ENCODE peak calls at places on chromosome X, in four cellular contexts. One of them, this sample, is unnamed.

GRCh38 chrX:41922125-41922521 is 1.2 kb downstream of the CASK start:
- DNase-seq in pancreas: no peak
- DNase-seq in A549: no peak
- DNase-seq in fibroblast of mammary gland: peak
- DNase-seq in this sample: no peak

GRCh38 chrX:137483554-137483953 is 82.4 kb upstream of the ZIC3 start:
- DNase-seq in pancreas: no peak
- DNase-seq in A549: no peak
- DNase-seq in fibroblast of mammary gland: no peak
- DNase-seq in this sample: no peak

GRCh38 chrX:108148524-108148923 is 56.9 kb downstream of the ATG4A start:
- DNase-seq in pancreas: no peak
- DNase-seq in A549: no peak
- DNase-seq in fibroblast of mammary gland: no peak
- DNase-seq in this sample: no peak

GRCh38 chrX:76850851-76851250 is 423.3 kb downstream of the MAGEE1 start:
- DNase-seq in pancreas: no peak
- DNase-seq in A549: peak
- DNase-seq in fibroblast of mammary gland: no peak
- DNase-seq in this sample: no peak

GRCh38 chrX:86349115-86349514 is 200.9 kb downstream of the DACH2 start:
- DNase-seq in pancreas: no peak
- DNase-seq in A549: no peak
- DNase-seq in fibroblast of mammary gland: no peak
- DNase-seq in this sample: no peak

GRCh38 chrX:38336538-38337240 is 9.4 kb upstream of the RPGR start:
- DNase-seq in pancreas: no peak
- DNase-seq in A549: no peak
- DNase-seq in fibroblast of mammary gland: no peak
- DNase-seq in this sample: no peak

GRCh38 chrX:129549124-129549523 is 9.1 kb downstream of the OCRL start:
- DNase-seq in pancreas: no peak
- DNase-seq in A549: no peak
- DNase-seq in fibroblast of mammary gland: no peak
- DNase-seq in this sample: no peak

GRCh38 chrX:4570141-4570540 is 856.7 kb upstream of the PRKX start:
- DNase-seq in pancreas: no peak
- DNase-seq in A549: no peak
- DNase-seq in fibroblast of mammary gland: no peak
- DNase-seq in this sample: no peak

GRCh38 chrX:34813618-34814017 is 129.0 kb upstream of the FAM47B start:
- DNase-seq in pancreas: no peak
- DNase-seq in A549: no peak
- DNase-seq in fibroblast of mammary gland: peak
- DNase-seq in this sample: no peak

GRCh38 chrX:113959912-113960626 is 623.8 kb upstream of the HTR2C start:
- DNase-seq in pancreas: no peak
- DNase-seq in A549: no peak
- DNase-seq in fibroblast of mammary gland: no peak
- DNase-seq in this sample: no peak

GRCh38 chrX:3728454-3728853 is 15.0 kb upstream of the PRKX start:
- DNase-seq in pancreas: no peak
- DNase-seq in A549: no peak
- DNase-seq in fibroblast of mammary gland: peak
- DNase-seq in this sample: no peak

GRCh38 chrX:15579778-15580747 is 20.7 kb downstream of the ACE2 start:
- DNase-seq in pancreas: no peak
- DNase-seq in A549: no peak
- DNase-seq in fibroblast of mammary gland: no peak
- DNase-seq in this sample: no peak

GRCh38 chrX:68114573-68115199 is 318.6 kb downstream of the OPHN1 start:
- DNase-seq in pancreas: no peak
- DNase-seq in A549: peak
- DNase-seq in fibroblast of mammary gland: peak
- DNase-seq in this sample: no peak

GRCh38 chrX:132270699-132271098 is 51.5 kb upstream of the RAP2C start:
- DNase-seq in pancreas: no peak
- DNase-seq in A549: no peak
- DNase-seq in fibroblast of mammary gland: peak
- DNase-seq in this sample: peak

GRCh38 chrX:19599253-19599652 is 83.9 kb upstream of the MAP3K15 start:
- DNase-seq in pancreas: no peak
- DNase-seq in A549: no peak
- DNase-seq in fibroblast of mammary gland: no peak
- DNase-seq in this sample: no peak

GRCh38 chrX:128698528-128698927 is 646.3 kb upstream of the ACTRT1 start:
- DNase-seq in pancreas: no peak
- DNase-seq in A549: no peak
- DNase-seq in fibroblast of mammary gland: peak
- DNase-seq in this sample: no peak

GRCh38 chrX:79138658-79139241 is 5.7 kb upstream of the GPR174 start:
- DNase-seq in pancreas: no peak
- DNase-seq in A549: no peak
- DNase-seq in fibroblast of mammary gland: no peak
- DNase-seq in this sample: no peak

GRCh38 chrX:22314692-22315091 is 42.0 kb downstream of the CBLL2 start:
- DNase-seq in pancreas: no peak
- DNase-seq in A549: peak
- DNase-seq in fibroblast of mammary gland: peak
- DNase-seq in this sample: no peak

GRCh38 chrX:69018416-69019072 is 146.7 kb downstream of the PJA1 start:
- DNase-seq in pancreas: no peak
- DNase-seq in A549: no peak
- DNase-seq in fibroblast of mammary gland: no peak
- DNase-seq in this sample: no peak

GRCh38 chrX:76172325-76172887 is 456 bp upstream of the PBDC1 start:
- DNase-seq in pancreas: no peak
- DNase-seq in A549: no peak
- DNase-seq in fibroblast of mammary gland: no peak
- DNase-seq in this sample: no peak

GRCh38 chrX:124529786-124530185 is 183.4 kb downstream of the SH2D1A start:
- DNase-seq in pancreas: no peak
- DNase-seq in A549: no peak
- DNase-seq in fibroblast of mammary gland: no peak
- DNase-seq in this sample: no peak

GRCh38 chrX:107629533-107629909 is 1.2 kb downstream of the PRPS1 start:
- DNase-seq in pancreas: no peak
- DNase-seq in A549: peak
- DNase-seq in fibroblast of mammary gland: peak
- DNase-seq in this sample: no peak

GRCh38 chrX:43504394-43504793 is 151.7 kb upstream of the MAOA start:
- DNase-seq in pancreas: no peak
- DNase-seq in A549: no peak
- DNase-seq in fibroblast of mammary gland: no peak
- DNase-seq in this sample: no peak

GRCh38 chrX:21905209-21905735 is 35.2 kb upstream of the SMS start:
- DNase-seq in pancreas: no peak
- DNase-seq in A549: no peak
- DNase-seq in fibroblast of mammary gland: no peak
- DNase-seq in this sample: no peak

GRCh38 chrX:16392597-16392996 is 225.3 kb downstream of the MAGEB17 start:
- DNase-seq in pancreas: no peak
- DNase-seq in A549: no peak
- DNase-seq in fibroblast of mammary gland: no peak
- DNase-seq in this sample: no peak

GRCh38 chrX:20718592-20718991 is 451.9 kb upstream of the RPS6KA3 start:
- DNase-seq in pancreas: no peak
- DNase-seq in A549: no peak
- DNase-seq in fibroblast of mammary gland: no peak
- DNase-seq in this sample: no peak

GRCh38 chrX:76802698-76803097 is 375.2 kb downstream of the MAGEE1 start:
- DNase-seq in pancreas: no peak
- DNase-seq in A549: peak
- DNase-seq in fibroblast of mammary gland: peak
- DNase-seq in this sample: no peak

GRCh38 chrX:101291204-101291603 is at the start of gene TAF7L:
- DNase-seq in pancreas: no peak
- DNase-seq in A549: no peak
- DNase-seq in fibroblast of mammary gland: peak
- DNase-seq in this sample: no peak

DNA sequence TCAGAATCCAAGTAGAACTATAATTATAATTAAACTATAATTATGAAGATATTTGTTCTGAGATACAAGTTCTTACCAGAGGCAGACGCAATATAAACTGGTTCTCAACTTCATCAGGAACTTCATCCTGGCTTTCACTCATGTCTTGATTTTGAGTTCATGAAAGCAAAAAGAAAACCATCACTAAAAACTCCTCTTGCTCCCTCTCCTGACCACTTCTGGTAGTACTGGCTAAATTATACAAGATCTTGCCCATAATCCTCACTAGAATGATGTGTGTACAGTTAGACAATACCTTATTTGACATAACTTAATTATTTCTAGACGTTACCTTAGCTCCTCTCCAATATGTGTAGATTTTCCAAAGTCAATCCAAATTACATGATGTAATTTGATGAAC is 3.7 kb downstream of the TAF7L start:
- DNase-seq in pancreas: no peak
- DNase-seq in A549: peak
- DNase-seq in fibroblast of mammary gland: peak
- DNase-seq in this sample: peak
- TF ChIP-seq CTCF in pancreas: peak
- TF ChIP-seq CTCF in A549: peak
- TF ChIP-seq CTCF in fibroblast of mammary gland: peak
- TF ChIP-seq CTCF in this sample: peak

GRCh38 chrX:97639526-97639925 is 755.8 kb downstream of the RPA4 start:
- DNase-seq in pancreas: no peak
- DNase-seq in A549: no peak
- DNase-seq in fibroblast of mammary gland: no peak
- DNase-seq in this sample: no peak
- H3K4me3 ChIP-seq in pancreas: no peak
- H3K4me3 ChIP-seq in A549: no peak
- H3K4me3 ChIP-seq in fibroblast of mammary gland: no peak
- H3K4me3 ChIP-seq in this sample: no peak

GRCh38 chrX:100363926-100364325 is 46.1 kb downstream of the PCDH19 start:
- DNase-seq in pancreas: no peak
- DNase-seq in A549: no peak
- DNase-seq in fibroblast of mammary gland: no peak
- DNase-seq in this sample: no peak

GRCh38 chrX:100373673-100374072 is 36.4 kb downstream of the PCDH19 start:
- DNase-seq in pancreas: no peak
- DNase-seq in A549: no peak
- DNase-seq in fibroblast of mammary gland: no peak
- DNase-seq in this sample: no peak

DNA sequence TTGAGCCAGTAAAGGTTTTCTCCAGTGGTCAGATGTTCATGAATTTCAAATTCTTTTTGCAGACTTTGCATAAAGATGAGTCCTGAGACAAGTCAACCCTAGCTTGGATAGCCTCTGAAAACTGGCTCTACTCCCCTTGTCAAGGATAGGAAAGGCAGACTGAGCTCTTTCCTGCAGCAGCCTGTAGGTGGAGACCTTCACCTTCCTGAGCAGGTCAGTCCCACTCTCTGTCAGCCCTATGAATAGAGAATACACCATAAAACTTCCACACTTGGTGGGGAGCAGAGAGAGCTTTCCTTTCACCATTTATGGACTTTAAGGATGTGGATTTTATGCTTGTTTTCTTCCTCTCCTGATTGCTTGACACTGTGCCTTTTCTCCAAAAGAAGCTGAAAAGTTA is 41.9 kb downstream of the PCDH19 start:
- DNase-seq in pancreas: no peak
- DNase-seq in A549: peak
- DNase-seq in fibroblast of mammary gland: peak
- DNase-seq in this sample: no peak
- TF ChIP-seq CTCF in pancreas: peak
- TF ChIP-seq CTCF in A549: peak
- TF ChIP-seq CTCF in fibroblast of mammary gland: peak
- TF ChIP-seq CTCF in this sample: peak

GRCh38 chrX:119482041-119482440 is 13.8 kb downstream of the SLC25A5 start:
- DNase-seq in pancreas: no peak
- DNase-seq in A549: no peak
- DNase-seq in fibroblast of mammary gland: no peak
- DNase-seq in this sample: no peak
- H3K4me3 ChIP-seq in pancreas: peak
- H3K4me3 ChIP-seq in A549: peak
- H3K4me3 ChIP-seq in fibroblast of mammary gland: peak
- H3K4me3 ChIP-seq in this sample: peak

GRCh38 chrX:32118832-32119231 is 1047.0 kb upstream of the FTHL17 start:
- DNase-seq in pancreas: no peak
- DNase-seq in A549: no peak
- DNase-seq in fibroblast of mammary gland: no peak
- DNase-seq in this sample: no peak
- TF ChIP-seq CTCF in pancreas: no peak
- TF ChIP-seq CTCF in A549: no peak
- TF ChIP-seq CTCF in fibroblast of mammary gland: no peak
- TF ChIP-seq CTCF in this sample: no peak

GRCh38 chrX:56231706-56232105 is 450 bp upstream of the KLF8 start:
- DNase-seq in pancreas: no peak
- DNase-seq in A549: no peak
- DNase-seq in fibroblast of mammary gland: no peak
- DNase-seq in this sample: no peak
- H3K4me3 ChIP-seq in pancreas: peak
- H3K4me3 ChIP-seq in A549: no peak
- H3K4me3 ChIP-seq in fibroblast of mammary gland: no peak
- H3K4me3 ChIP-seq in this sample: peak

DNA sequence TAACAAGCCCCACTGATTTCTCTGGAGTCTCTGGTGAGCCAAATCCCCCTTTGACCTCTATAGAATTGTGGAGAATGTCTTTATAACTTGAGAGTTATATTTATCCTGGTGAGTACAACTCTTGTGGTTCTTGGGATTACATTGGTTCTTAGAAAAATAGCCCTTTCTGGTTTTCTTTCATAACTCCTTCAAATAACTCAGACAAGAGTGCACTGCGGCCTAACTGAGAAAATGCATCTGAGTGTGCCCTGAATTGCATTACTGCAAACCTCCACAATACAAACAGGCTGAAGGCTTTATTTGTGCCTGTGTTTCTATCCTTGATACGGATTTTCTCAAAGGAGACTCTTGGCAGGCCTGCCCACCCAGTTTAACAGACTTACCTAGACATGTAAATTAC is 2.7 kb downstream of the BEX3 start:
- DNase-seq in pancreas: no peak
- DNase-seq in A549: no peak
- DNase-seq in fibroblast of mammary gland: no peak
- DNase-seq in this sample: no peak
- TF ChIP-seq CTCF in pancreas: no peak
- TF ChIP-seq CTCF in A549: no peak
- TF ChIP-seq CTCF in fibroblast of mammary gland: no peak
- TF ChIP-seq CTCF in this sample: no peak

GRCh38 chrX:9681011-9681410 is 84.6 kb downstream of the GPR143 start:
- DNase-seq in pancreas: no peak
- DNase-seq in A549: no peak
- DNase-seq in fibroblast of mammary gland: no peak
- DNase-seq in this sample: no peak

GRCh38 chrX:9676311-9676710 is 89.3 kb downstream of the GPR143 start:
- DNase-seq in pancreas: no peak
- DNase-seq in A549: no peak
- DNase-seq in fibroblast of mammary gland: peak
- DNase-seq in this sample: no peak

GRCh38 chrX:9676738-9677097 is 88.9 kb downstream of the GPR143 start:
- DNase-seq in pancreas: no peak
- DNase-seq in A549: no peak
- DNase-seq in fibroblast of mammary gland: no peak
- DNase-seq in this sample: no peak

GRCh38 chrX:9678215-9678980 is 87.2 kb downstream of the GPR143 start:
- DNase-seq in pancreas: no peak
- DNase-seq in A549: no peak
- DNase-seq in fibroblast of mammary gland: peak
- DNase-seq in this sample: no peak

GRCh38 chrX:9677098-9677739 is 88.4 kb downstream of the GPR143 start:
- DNase-seq in pancreas: no peak
- DNase-seq in A549: no peak
- DNase-seq in fibroblast of mammary gland: peak
- DNase-seq in this sample: no peak
- H3K4me3 ChIP-seq in pancreas: no peak
- H3K4me3 ChIP-seq in A549: no peak
- H3K4me3 ChIP-seq in fibroblast of mammary gland: no peak
- H3K4me3 ChIP-seq in this sample: no peak